ENCODE peak calls at places on chromosomes 13 and 19, in six cellular contexts. E is AG04449, O is NCI-H2029 treated with DMSO at 0.1 percent for 48 hours, Q is cardiac septum, R is H54, J is EL. M is an unnamed sample.

GRCh38 chr19:497861-498590 is 1.7 kb downstream of the MADCAM1 start:
- DNase-seq in E (no peak), O (no peak), Q (no peak), R (no peak), J (no peak), M (no peak)

GRCh38 chr19:33505168-33505567 is 16.4 kb downstream of the PEPD start:
- DNase-seq in E (no peak), O (no peak), Q (no peak), R (no peak), J (no peak), M (no peak)

GRCh38 chr19:31349160-31349881 is at the start of gene TSHZ3:
- DNase-seq in E (peak), O (no peak), Q (peak), R (peak), J (peak), M (no peak)

GRCh38 chr13:90880790-90881189 is 466.7 kb upstream of the MIR17HG start:
- DNase-seq in E (no peak), O (no peak), Q (no peak), R (no peak), J (no peak), M (no peak)

GRCh38 chr19:17205237-17206140 is 9.7 kb upstream of the USE1 start:
- DNase-seq in E (no peak), O (peak), Q (no peak), R (no peak), J (peak), M (no peak)

GRCh38 chr13:112431734-112432133 is 55.6 kb downstream of the SPACA7 start:
- DNase-seq in E (no peak), O (no peak), Q (no peak), R (no peak), J (no peak), M (peak)

GRCh38 chr19:48637948-48638830 is 1.0 kb upstream of the DBP start:
- DNase-seq in E (peak), O (peak), Q (peak), R (no peak), J (peak), M (no peak)

GRCh38 chr13:27354379-27354778 is 70.0 kb upstream of the GTF3A start:
- DNase-seq in E (no peak), O (no peak), Q (no peak), R (no peak), J (peak), M (no peak)

GRCh38 chr19:53388168-53388567 is 6.8 kb upstream of the ZNF765 start:
- DNase-seq in E (no peak), O (no peak), Q (no peak), R (no peak), J (peak), M (no peak)

GRCh38 chr13:59643906-59644626 is 519.7 kb downstream of the DIAPH3 start:
- DNase-seq in E (no peak), O (no peak), Q (no peak), R (no peak), J (no peak), M (no peak)

GRCh38 chr19:3656747-3657394 is 30.3 kb upstream of the CACTIN start:
- DNase-seq in E (no peak), O (no peak), Q (no peak), R (no peak), J (no peak), M (no peak)

GRCh38 chr13:100409132-100409531 is 179.5 kb downstream of the GGACT start:
- DNase-seq in E (no peak), O (no peak), Q (no peak), R (no peak), J (no peak), M (no peak)

GRCh38 chr13:97853550-97853949 is 99.9 kb upstream of the IPO5 start:
- DNase-seq in E (no peak), O (no peak), Q (no peak), R (no peak), J (peak), M (no peak)

GRCh38 chr13:34358811-34359513 is 541.0 kb downstream of the RFC3 start:
- DNase-seq in E (peak), O (no peak), Q (no peak), R (no peak), J (peak), M (no peak)

GRCh38 chr13:74920945-74921725 is 560.8 kb downstream of the TBC1D4 start:
- DNase-seq in E (no peak), O (no peak), Q (no peak), R (no peak), J (peak), M (no peak)

GRCh38 chr19:45770192-45771101 is 1.4 kb upstream of the SIX5 start:
- DNase-seq in E (peak), O (peak), Q (peak), R (peak), J (peak), M (peak)

GRCh38 chr13:77377016-77377415 is 50.1 kb upstream of the MYCBP2 start:
- DNase-seq in E (no peak), O (no peak), Q (no peak), R (no peak), J (no peak), M (no peak)

GRCh38 chr19:7681336-7682174 is 922 bp downstream of the TRAPPC5 start:
- DNase-seq in E (peak), O (no peak), Q (peak), R (no peak), J (peak), M (peak)

GRCh38 chr13:48636550-48636949 is 17.2 kb upstream of the CYSLTR2 start:
- DNase-seq in E (peak), O (no peak), Q (no peak), R (no peak), J (peak), M (no peak)

GRCh38 chr19:45637890-45638667 is 1.1 kb downstream of the EML2 start:
- DNase-seq in E (no peak), O (no peak), Q (no peak), R (no peak), J (peak), M (no peak)

GRCh38 chr19:43720936-43721335 is 5.1 kb downstream of the IRGC start:
- DNase-seq in E (no peak), O (no peak), Q (no peak), R (no peak), J (no peak), M (no peak)

GRCh38 chr13:41071775-41072174 is 10.5 kb downstream of the WBP4 start:
- DNase-seq in E (no peak), O (no peak), Q (no peak), R (no peak), J (no peak), M (no peak)

GRCh38 chr13:99796175-99796819 is 175.3 kb downstream of the ZIC5 start:
- DNase-seq in E (no peak), O (no peak), Q (no peak), R (peak), J (peak), M (no peak)